ENCODE peak calls at places on chromosomes 12 and 14, in five cellular contexts. H is adrenal gland, E is AG04450, L is right lobe of liver, G is cardiac fibroblast. J is an unnamed sample.

GRCh38 chr12:70049596-70050360 is 193.5 kb upstream of the CNOT2 start:
- DNase-seq in H (no peak), E (no peak), L (no peak), G (no peak), J (no peak)

GRCh38 chr12:113582521-113583218 is 111.0 kb upstream of the LHX5 start:
- DNase-seq in H (peak), E (no peak), L (no peak), G (no peak), J (no peak)

GRCh38 chr12:19263666-19264065 is 134.1 kb downstream of the PLEKHA5 start:
- DNase-seq in H (no peak), E (no peak), L (no peak), G (no peak), J (no peak)

GRCh38 chr12:103996595-103996994 is 30.9 kb downstream of the TDG start:
- DNase-seq in H (no peak), E (no peak), L (no peak), G (no peak), J (no peak)

GRCh38 chr12:52499836-52500560 is 6.9 kb upstream of the KRT6A start:
- DNase-seq in H (no peak), E (no peak), L (no peak), G (peak), J (no peak)

GRCh38 chr12:124322271-124322998 is 27.5 kb downstream of the RFLNA start:
- DNase-seq in H (no peak), E (no peak), L (no peak), G (peak), J (no peak)

GRCh38 chr12:63792333-63792732 is 12.6 kb downstream of the RXYLT1 start:
- DNase-seq in H (no peak), E (no peak), L (no peak), G (no peak), J (no peak)

GRCh38 chr12:229441-230191 is 15.7 kb upstream of the SLC6A12 start:
- DNase-seq in H (no peak), E (no peak), L (peak), G (no peak), J (no peak)

GRCh38 chr14:66662374-66662773 is 154.4 kb downstream of the GPHN start:
- DNase-seq in H (peak), E (no peak), L (no peak), G (peak), J (peak)

GRCh38 chr14:57295261-57295660 is 26.5 kb downstream of the AP5M1 start:
- DNase-seq in H (no peak), E (no peak), L (no peak), G (no peak), J (no peak)

GRCh38 chr12:79566452-79566851 is 124.3 kb downstream of the PAWR start:
- DNase-seq in H (no peak), E (no peak), L (no peak), G (peak), J (no peak)

GRCh38 chr12:113105606-113106271 is 29.8 kb downstream of the RASAL1 start:
- DNase-seq in H (no peak), E (no peak), L (no peak), G (no peak), J (no peak)

GRCh38 chr12:16347391-16348298 is at the start of gene MGST1:
- DNase-seq in H (peak), E (no peak), L (peak), G (peak), J (no peak)

GRCh38 chr12:47549258-47549657 is 156.6 kb downstream of the RPAP3 start:
- DNase-seq in H (no peak), E (no peak), L (no peak), G (peak), J (no peak)

GRCh38 chr12:9636807-9637206 is 29.1 kb upstream of the KLRB1 start:
- DNase-seq in H (no peak), E (no peak), L (no peak), G (no peak), J (peak)

GRCh38 chr12:9636150-9636549 is 28.4 kb upstream of the KLRB1 start:
- DNase-seq in H (no peak), E (no peak), L (no peak), G (no peak), J (no peak)

GRCh38 chr12:9635014-9635413 is 27.3 kb upstream of the KLRB1 start:
- DNase-seq in H (no peak), E (no peak), L (no peak), G (no peak), J (no peak)

GRCh38 chr12:9632766-9633165 is 25.1 kb upstream of the KLRB1 start:
- DNase-seq in H (no peak), E (no peak), L (no peak), G (no peak), J (no peak)

GRCh38 chr12:9634177-9634803 is 26.6 kb upstream of the KLRB1 start:
- DNase-seq in H (peak), E (no peak), L (no peak), G (peak), J (peak)
- TF ChIP-seq CTCF in H (peak), E (peak), L (peak), G (peak), J (peak)

GRCh38 chr12:91178801-91179200 is 3.8 kb downstream of the DCN start:
- DNase-seq in H (no peak), E (no peak), L (no peak), G (no peak), J (no peak)
- H3K4me3 ChIP-seq in H (peak), E (peak), L (peak), G (peak), J (no peak)

GRCh38 chr14:74945261-74945851 is 10.0 kb downstream of the PGF start:
- DNase-seq in H (peak), E (no peak), L (no peak), G (peak), J (peak)
- TF ChIP-seq CTCF in H (peak), E (peak), L (peak), G (peak), J (peak)

GRCh38 chr14:100726812-100727564 is at the start of gene DLK1:
- DNase-seq in H (no peak), E (no peak), L (no peak), G (no peak), J (peak)

GRCh38 chr14:100725587-100726387 is 905 bp upstream of the DLK1 start:
- DNase-seq in H (no peak), E (no peak), L (no peak), G (no peak), J (no peak)

GRCh38 chr14:100724061-100724460 is 2.6 kb upstream of the DLK1 start:
- DNase-seq in H (no peak), E (no peak), L (no peak), G (no peak), J (no peak)

GRCh38 chr14:100727565-100728240 is 1.0 kb downstream of the DLK1 start:
- DNase-seq in H (no peak), E (no peak), L (no peak), G (no peak), J (no peak)

DNA sequence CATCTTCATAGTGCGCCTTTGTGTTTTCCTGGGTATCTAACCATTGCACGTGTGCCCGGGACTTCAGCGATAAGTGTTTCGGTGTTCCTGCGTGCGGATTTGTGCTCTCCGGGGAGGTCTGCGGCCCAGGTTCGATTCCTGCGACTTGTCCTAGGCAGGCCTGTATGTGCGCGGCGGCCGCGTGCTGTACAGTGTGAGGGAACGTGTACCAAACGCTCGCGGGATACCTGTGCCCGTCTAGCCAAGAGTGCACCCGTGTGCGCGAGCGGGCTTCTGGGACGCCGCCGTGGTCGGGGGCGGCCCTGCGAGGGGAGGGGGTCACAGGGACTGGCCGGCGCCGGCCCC is 253 bp upstream of the DLK1 start:
- DNase-seq in H (peak), E (no peak), L (no peak), G (no peak), J (peak)
- H3K4me3 ChIP-seq in H (peak), E (no peak), L (no peak), G (no peak), J (peak)

GRCh38 chr12:3207174-3207573 is 130.0 kb downstream of the TSPAN9 start:
- DNase-seq in H (no peak), E (no peak), L (no peak), G (no peak), J (no peak)

GRCh38 chr12:3206536-3207072 is 129.4 kb downstream of the TSPAN9 start:
- DNase-seq in H (no peak), E (no peak), L (no peak), G (no peak), J (no peak)

GRCh38 chr12:3204716-3205617 is 127.8 kb downstream of the TSPAN9 start:
- DNase-seq in H (no peak), E (no peak), L (no peak), G (no peak), J (peak)

GRCh38 chr12:3205742-3206519 is 128.8 kb downstream of the TSPAN9 start:
- DNase-seq in H (no peak), E (no peak), L (no peak), G (peak), J (no peak)

DNA sequence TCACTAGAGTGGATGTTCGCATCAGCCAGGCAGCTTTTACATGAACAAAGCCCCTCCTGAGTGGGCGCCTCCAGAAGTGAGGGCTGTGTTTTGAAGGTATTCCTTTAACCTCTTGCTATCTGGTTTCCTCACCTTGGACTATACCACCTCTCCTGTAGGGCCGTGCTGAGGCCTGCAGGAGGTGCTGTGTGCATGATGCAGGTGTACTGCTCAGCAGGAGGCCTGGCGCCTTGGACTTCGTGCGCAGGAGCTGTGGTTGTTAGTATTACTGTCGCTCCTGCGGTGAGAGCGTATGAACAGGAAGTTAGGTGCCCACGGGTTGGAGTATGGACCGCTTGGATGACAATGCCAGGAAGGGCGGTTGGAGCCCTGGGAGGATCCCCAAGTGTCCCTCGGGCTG is 130.7 kb downstream of the TSPAN9 start:
- DNase-seq in H (no peak), E (no peak), L (no peak), G (no peak), J (no peak)
- TF ChIP-seq CTCF in H (no peak), E (no peak), L (peak), G (peak), J (peak)

J was measured in BE2C.